ENCODE peak calls at places on chromosomes 5 and 9, in four cellular contexts. R, F, U and V are unnamed samples. For H3K4me1, the result is how much of the 10 kb centered on the place peaks cover.

GRCh38 chr9:135905380-135906282 is 1.7 kb downstream of the CAMSAP1 start:
- DNase-seq in R (peak), F (no peak), U (no peak), V (peak)

GRCh38 chr9:18255158-18255629 is 218.8 kb upstream of the ADAMTSL1 start:
- DNase-seq in R (peak), F (peak), U (peak), V (peak)

GRCh38 chr9:89278997-89279739 is 31.8 kb upstream of the CKS2 start:
- DNase-seq in R (no peak), F (peak), U (no peak), V (no peak)

GRCh38 chr9:91119679-91120078 is 242.0 kb downstream of the AUH start:
- DNase-seq in R (no peak), F (no peak), U (no peak), V (no peak)

GRCh38 chr9:97411789-97412627 is at the start of gene TDRD7:
- DNase-seq in R (peak), F (peak), U (no peak), V (peak)

GRCh38 chr9:124776613-124776951 is 351 bp upstream of the OLFML2A start:
- DNase-seq in R (no peak), F (no peak), U (no peak), V (no peak)

GRCh38 chr5:168872246-168872645 is 293.1 kb upstream of the PANK3 start:
- DNase-seq in R (no peak), F (no peak), U (no peak), V (no peak)

GRCh38 chr5:130747556-130747955 is 417.5 kb downstream of the HINT1 start:
- DNase-seq in R (no peak), F (no peak), U (no peak), V (no peak)

GRCh38 chr5:178068293-178068692 is 45.0 kb upstream of the N4BP3 start:
- DNase-seq in R (no peak), F (no peak), U (no peak), V (no peak)

GRCh38 chr5:31935702-31936347 is 238.3 kb downstream of the GOLPH3 start:
- DNase-seq in R (peak), F (no peak), U (no peak), V (no peak)

GRCh38 chr5:77991084-77991483 is 214.9 kb upstream of the TBCA start:
- DNase-seq in R (no peak), F (no peak), U (no peak), V (no peak)
- TF ChIP-seq CTCF in R (no peak), F (no peak), U (peak), V (no peak)

GRCh38 chr5:180803181-180804128 is 849 bp upstream of the MGAT1 start:
- DNase-seq in R (peak), F (peak), U (no peak), V (peak)
- TF ChIP-seq EP300 in R (no peak), F (no peak), U (no peak), V (no peak)

DNA sequence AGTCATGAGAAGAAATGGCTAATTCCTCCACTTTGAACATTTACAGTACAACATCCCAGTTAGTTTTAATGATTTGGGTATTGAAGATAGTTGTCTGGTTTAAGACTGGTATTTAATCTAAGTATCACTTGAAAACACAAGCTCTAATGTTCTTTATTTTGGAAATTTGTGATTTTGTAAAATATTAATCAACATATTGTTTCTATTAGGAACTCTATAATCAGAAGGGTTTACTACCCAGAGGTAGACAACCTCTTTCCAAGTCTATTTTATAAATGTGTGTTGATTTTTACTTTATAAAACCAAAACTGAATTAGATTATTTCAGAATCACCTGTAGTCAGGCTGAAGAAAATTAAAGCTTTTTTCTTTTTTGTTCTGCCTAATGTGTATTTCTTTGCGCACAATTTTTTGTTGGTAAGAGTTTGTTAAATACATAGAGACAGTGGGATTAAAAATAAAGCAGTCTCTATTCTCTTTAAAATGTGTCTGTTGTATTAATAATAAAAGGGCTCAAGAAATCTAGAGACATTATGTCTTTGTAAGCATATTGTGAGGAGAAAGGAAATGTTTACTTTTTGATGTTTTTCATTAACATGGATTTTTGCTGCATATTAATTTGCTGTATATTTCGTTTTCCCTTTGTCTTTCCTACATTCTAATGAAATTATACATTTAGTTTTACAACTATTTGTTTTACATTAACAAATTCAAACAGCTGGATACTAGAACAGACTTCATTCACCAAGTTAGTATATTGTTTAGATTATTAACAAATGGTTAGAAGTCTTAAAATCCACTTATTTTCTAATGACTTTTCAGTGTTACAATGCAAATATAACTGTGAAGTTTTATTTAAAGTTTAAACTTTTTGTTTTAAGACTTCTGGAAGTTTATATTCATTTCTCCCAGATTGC is 3.8 kb upstream of the PURA start:
- DNase-seq in R (no peak), F (no peak), U (no peak), V (no peak)
- H3K4me1 ChIP-seq in R (under half), F (under half), U (under half), V (under half)

GRCh38 chr5:7397005-7397546 is 1.1 kb downstream of the ADCY2 start:
- DNase-seq in R (no peak), F (no peak), U (no peak), V (no peak)
- TF ChIP-seq CTCF in R (no peak), F (no peak), U (peak), V (no peak)

GRCh38 chr9:115073456-115073855 is 44.5 kb downstream of the TNC start:
- DNase-seq in R (no peak), F (no peak), U (no peak), V (no peak)
- TF ChIP-seq EP300 in R (no peak), F (no peak), U (no peak), V (no peak)

GRCh38 chr9:94847486-94847885 is 121.0 kb downstream of the AOPEP start:
- DNase-seq in R (no peak), F (no peak), U (no peak), V (no peak)

GRCh38 chr9:94839398-94839797 is 112.9 kb downstream of the AOPEP start:
- DNase-seq in R (no peak), F (no peak), U (no peak), V (no peak)

GRCh38 chr9:94840738-94841137 is 114.2 kb downstream of the AOPEP start:
- DNase-seq in R (no peak), F (no peak), U (no peak), V (no peak)

GRCh38 chr9:94846739-94847138 is 120.2 kb downstream of the AOPEP start:
- DNase-seq in R (no peak), F (no peak), U (no peak), V (no peak)

GRCh38 chr9:94843089-94843488 is 116.6 kb downstream of the AOPEP start:
- DNase-seq in R (no peak), F (peak), U (no peak), V (no peak)
- H3K4me1 ChIP-seq in R (under half), F (under half), U (under half), V (under half)

DNA sequence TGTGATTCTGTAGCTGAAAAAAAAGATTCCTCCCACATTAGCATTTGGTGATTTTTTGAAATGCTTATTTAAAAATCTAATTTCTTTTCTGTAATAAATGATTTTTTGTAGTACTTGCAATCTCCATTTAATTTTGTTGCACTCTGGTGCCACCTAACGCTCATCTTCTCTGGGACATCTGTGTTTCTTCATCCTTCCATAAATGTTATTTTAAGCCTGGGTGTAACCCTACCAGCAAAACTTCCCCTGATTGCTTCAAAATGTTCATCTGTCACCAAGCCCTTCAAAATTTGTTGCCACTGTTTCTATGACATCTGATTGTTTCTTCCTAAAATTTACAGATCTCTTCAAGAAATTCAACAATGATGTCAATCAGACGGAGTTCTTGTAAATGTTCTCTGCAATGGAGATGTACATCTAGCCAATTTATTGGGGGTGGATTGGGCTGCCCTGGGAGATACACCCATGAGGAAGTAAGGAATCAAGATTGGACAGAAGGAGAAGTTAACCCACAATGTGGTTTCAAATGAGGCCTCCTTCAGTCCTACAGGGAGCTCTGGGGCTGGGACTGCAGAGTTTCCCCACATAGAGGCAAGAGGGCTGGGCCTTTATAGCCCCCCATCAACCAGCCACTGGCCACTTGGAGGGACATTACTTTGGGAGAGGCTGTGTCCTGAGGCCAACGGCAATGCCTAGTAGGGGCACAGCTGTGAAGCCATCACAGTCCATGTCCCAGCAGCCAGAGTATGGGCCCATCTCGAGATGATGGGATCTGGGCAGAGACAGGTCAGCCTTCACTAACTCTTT is 23.3 kb downstream of the MCTP1 start:
- DNase-seq in R (no peak), F (peak), U (no peak), V (no peak)
- TF ChIP-seq CTCF in R (no peak), F (peak), U (peak), V (no peak)

DNA sequence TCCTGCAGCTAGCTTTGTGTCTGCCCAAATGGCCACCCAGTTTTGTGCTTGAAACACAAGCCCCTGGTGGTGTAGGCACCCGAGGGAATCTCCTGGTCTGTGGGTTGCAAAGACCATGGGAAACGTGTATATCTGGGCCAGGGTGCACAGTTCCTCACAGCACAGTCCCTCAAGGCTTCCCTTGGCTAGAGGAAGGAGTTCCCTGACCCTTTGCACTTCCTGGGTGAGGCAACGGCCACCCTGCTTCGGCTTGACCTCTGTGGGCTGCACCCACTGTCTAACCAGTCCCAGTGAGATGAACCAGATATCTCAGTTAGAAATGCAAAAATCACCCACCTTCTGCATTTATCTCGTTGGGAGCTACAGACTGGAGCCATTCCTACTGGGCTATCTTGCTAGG is 865.0 kb upstream of the ACO1 start:
- DNase-seq in R (no peak), F (no peak), U (no peak), V (no peak)
- TF ChIP-seq EP300 in R (no peak), F (no peak), U (no peak), V (no peak)

GRCh38 chr9:120702075-120702474 is 12.2 kb downstream of the MEGF9 start:
- DNase-seq in R (no peak), F (peak), U (no peak), V (no peak)
- H3K4me1 ChIP-seq in R (under half), F (under half), U (under half), V (under half)